ENCODE peak calls at places on chromosomes 13 and 19, in four cellular contexts. U is hypothalamus; V is GM13977; R is effector memory CD4-positive, alpha-beta T cell. G is an unnamed sample.

GRCh38 chr13:30720470-30720869 is 14.9 kb upstream of the ALOX5AP start:
- DNase-seq in U (no peak), V (peak), R (no peak), G (no peak)

GRCh38 chr19:38942471-38943181 is 11.9 kb downstream of the MRPS12 start:
- DNase-seq in U (no peak), V (peak), R (no peak), G (no peak)

GRCh38 chr13:27296496-27296895 is 25.9 kb downstream of the RASL11A start:
- DNase-seq in U (no peak), V (no peak), R (no peak), G (no peak)

GRCh38 chr19:1478934-1479707 is at the start of gene C19orf25:
- DNase-seq in U (peak), V (peak), R (peak), G (peak)

GRCh38 chr13:39895254-39895653 is 239.8 kb downstream of the COG6 start:
- DNase-seq in U (no peak), V (no peak), R (no peak), G (peak)

GRCh38 chr19:45952691-45953505 is 20.8 kb downstream of the NOVA2 start:
- DNase-seq in U (no peak), V (peak), R (peak), G (peak)

GRCh38 chr19:33323093-33323820 is 20.9 kb upstream of the CEBPA start:
- DNase-seq in U (no peak), V (no peak), R (no peak), G (peak)

GRCh38 chr13:109332501-109333499 is 453.6 kb downstream of the IRS2 start:
- DNase-seq in U (no peak), V (no peak), R (no peak), G (no peak)

GRCh38 chr13:107767119-107767518 is 448.2 kb downstream of the LIG4 start:
- DNase-seq in U (no peak), V (no peak), R (no peak), G (no peak)

GRCh38 chr13:100984349-100984748 is 309.8 kb upstream of the TMTC4 start:
- DNase-seq in U (no peak), V (no peak), R (no peak), G (no peak)

G was measured in trophoblast cell.